ENCODE peak calls at places on chromosomes 16 and 17, in four cellular contexts. J, I, X and G are unnamed samples.

GRCh38 chr16:11232852-11233726 is 22.9 kb downstream of the SOCS1 start:
- DNase-seq in X (no peak), I (no peak), J (peak), G (peak)

GRCh38 chr17:45863857-45864654 is 19.4 kb downstream of the SPPL2C start:
- DNase-seq in J (no peak), I (no peak), X (no peak), G (no peak)

GRCh38 chr16:56409195-56409594 is 16.1 kb downstream of the AMFR start:
- DNase-seq in J (no peak), I (no peak), X (no peak), G (no peak)

GRCh38 chr16:27179500-27180072 is 23.7 kb upstream of the KDM8 start:
- DNase-seq in J (peak), X (peak), I (peak), G (peak)

GRCh38 chr16:86353185-86353584 is 157.1 kb upstream of the FOXF1 start:
- DNase-seq in J (no peak), I (no peak), X (no peak), G (peak)

GRCh38 chr17:29148790-29149430 is 31.3 kb downstream of the MYO18A start:
- DNase-seq in X (peak), J (peak), I (peak), G (peak)

GRCh38 chr17:17959520-17960361 is 12.5 kb downstream of the TOM1L2 start:
- DNase-seq in I (no peak), J (no peak), X (no peak), G (no peak)

GRCh38 chr17:17044846-17045561 is 2.7 kb downstream of the MPRIP start:
- DNase-seq in J (no peak), X (peak), I (peak), G (no peak)

GRCh38 chr16:77555781-77556180 is 120.9 kb upstream of the ADAMTS18 start:
- DNase-seq in J (no peak), I (no peak), X (no peak), G (no peak)

GRCh38 chr16:12319464-12320030 is 343.0 kb downstream of the SNX29 start:
- DNase-seq in X (peak), I (no peak), J (no peak), G (no peak)

GRCh38 chr17:18148586-18148985 is 35.0 kb upstream of the ALKBH5 start:
- DNase-seq in X (no peak), I (no peak), J (no peak), G (no peak)

GRCh38 chr17:74351552-74352210 is 10.0 kb downstream of the BTBD17 start:
- DNase-seq in X (no peak), I (no peak), J (no peak), G (no peak)

GRCh38 chr17:30761058-30761457 is 63.4 kb downstream of the CRLF3 start:
- DNase-seq in X (no peak), I (no peak), J (no peak), G (no peak)

GRCh38 chr16:878071-878784 is 77.7 kb upstream of the GNG13 start:
- DNase-seq in J (no peak), X (peak), I (no peak), G (no peak)

GRCh38 chr17:72697602-72698146 is 394.8 kb downstream of the SLC39A11 start:
- DNase-seq in X (no peak), I (no peak), J (no peak), G (no peak)

GRCh38 chr16:80924372-80924978 is 82.2 kb downstream of the CMC2 start:
- DNase-seq in X (peak), J (no peak), I (no peak), G (no peak)

GRCh38 chr17:4786111-4786491 is at the start of gene VMO1:
- DNase-seq in I (peak), J (no peak), X (peak), G (no peak)

GRCh38 chr17:58277107-58277506 is 3.6 kb downstream of the MPO start:
- DNase-seq in X (peak), I (no peak), J (no peak), G (no peak)

GRCh38 chr17:51059781-51060180 is 60.9 kb downstream of the SPAG9 start:
- DNase-seq in J (no peak), I (no peak), X (no peak), G (no peak)

GRCh38 chr16:27289669-27290068 is 21.1 kb upstream of the NSMCE1 start:
- DNase-seq in I (no peak), J (no peak), X (no peak), G (no peak)

GRCh38 chr16:8869212-8869987 is 594 bp upstream of the CARHSP1 start:
- DNase-seq in I (no peak), J (no peak), X (peak), G (no peak)

GRCh38 chr16:64656471-64656870 is 465.4 kb downstream of the CDH11 start:
- DNase-seq in X (no peak), I (no peak), J (no peak), G (no peak)

GRCh38 chr17:80696456-80696855 is 151.8 kb downstream of the RPTOR start:
- DNase-seq in I (no peak), X (no peak), J (no peak), G (no peak)

GRCh38 chr16:84406006-84406963 is 37.9 kb downstream of the ATP2C2 start:
- DNase-seq in J (no peak), I (no peak), X (no peak), G (no peak)

GRCh38 chr17:45813051-45813731 is 29.1 kb downstream of the CRHR1 start:
- DNase-seq in J (no peak), I (no peak), X (peak), G (no peak)

GRCh38 chr16:3057181-3058166 is 8.0 kb upstream of the IL32 start:
- DNase-seq in X (no peak), J (no peak), I (no peak), G (no peak)

GRCh38 chr16:19138601-19139000 is 24.8 kb downstream of the ITPRIPL2 start:
- DNase-seq in I (peak), J (no peak), X (peak), G (no peak)

GRCh38 chr17:47949197-47949759 is 7.9 kb downstream of the PNPO start:
- DNase-seq in X (peak), J (peak), I (peak), G (peak)